ENCODE peak calls at places on chromosomes 11 and 22, in six cellular contexts. H, X, D, W, O and N are unnamed samples.

GRCh38 chr11:76323804-76324203 is 57.1 kb downstream of the THAP12 start:
- DNase-seq in H (no peak), O (no peak), D (no peak), X (no peak), W (no peak), N (no peak)

GRCh38 chr11:18802381-18803257 is 11.0 kb upstream of the PTPN5 start:
- DNase-seq in O (peak; percentile 72), X (peak; percentile 71), H (peak; percentile 72), D (peak; percentile 78), W (peak; percentile 18), N (peak; percentile 85)

GRCh38 chr11:68076371-68077042 is 37.7 kb downstream of the TCIRG1 start:
- DNase-seq in O (no peak), D (no peak), H (no peak), W (no peak), X (no peak), N (no peak)

GRCh38 chr22:44355688-44356070 is 42.9 kb upstream of the SHISAL1 start:
- DNase-seq in O (no peak), H (no peak), D (no peak), X (no peak), W (no peak), N (no peak)

GRCh38 chr11:127458561-127458960 is 458.0 kb upstream of the KIRREL3 start:
- DNase-seq in D (no peak), X (no peak), O (no peak), W (no peak), H (no peak), N (no peak)

GRCh38 chr11:64809781-64810241 is 540 bp downstream of the MEN1 start:
- DNase-seq in W (no peak), D (no peak), O (peak; percentile 72), X (no peak), H (no peak), N (peak; percentile 43)

GRCh38 chr22:46148885-46149492 is 1.3 kb upstream of the PPARA start:
- DNase-seq in W (no peak), H (no peak), O (peak; percentile 57), D (peak; percentile 16), X (no peak), N (no peak)

GRCh38 chr11:67301951-67302516 is 1.3 kb upstream of the SSH3 start:
- DNase-seq in D (peak; percentile 18), X (peak; percentile 68), H (peak; percentile 28), W (no peak), O (peak; percentile 73), N (peak; percentile 75)

GRCh38 chr11:66051371-66051765 is 796 bp upstream of the SF3B2 start:
- DNase-seq in W (no peak), X (no peak), H (no peak), D (no peak), O (no peak), N (no peak)

GRCh38 chr11:134815404-134815803 is 403.4 kb upstream of the B3GAT1 start:
- DNase-seq in H (no peak), X (no peak), W (no peak), D (no peak), O (no peak), N (no peak)

GRCh38 chr11:12801976-12802375 is 127.8 kb downstream of the TEAD1 start:
- DNase-seq in O (no peak), D (no peak), H (no peak), W (no peak), X (no peak), N (no peak)

GRCh38 chr11:12060385-12060980 is 49.9 kb upstream of the MICAL2 start:
- DNase-seq in X (no peak), W (no peak), H (no peak), D (no peak), O (no peak), N (no peak)

GRCh38 chr11:80958414-80958813 is 1517.6 kb upstream of the TENM4 start:
- DNase-seq in O (no peak), D (no peak), X (peak; percentile 1), H (peak; percentile 94), W (peak; percentile 19), N (peak; percentile 58)

GRCh38 chr11:48047616-48048015 is 67.3 kb downstream of the PTPRJ start:
- DNase-seq in O (no peak), D (no peak), W (no peak), H (no peak), X (peak; percentile 76), N (peak; percentile 52)

GRCh38 chr11:87266751-87267150 is 229.0 kb downstream of the TMEM135 start:
- DNase-seq in W (no peak), D (no peak), X (no peak), H (no peak), O (no peak), N (no peak)

GRCh38 chr11:119660166-119660720 is 68.8 kb downstream of the NECTIN1 start:
- DNase-seq in O (no peak), H (no peak), W (no peak), X (no peak), D (no peak), N (no peak)

GRCh38 chr11:8709002-8709672 is 26.5 kb downstream of the RPL27A start:
- DNase-seq in X (peak; percentile 95), O (peak; percentile 53), D (peak; percentile 72), H (peak; percentile 90), W (peak; percentile 96), N (peak; percentile 41)

GRCh38 chr11:6486256-6486655 is 5.0 kb downstream of the TIMM10B start:
- DNase-seq in D (no peak), H (no peak), O (no peak), W (no peak), X (no peak), N (no peak)

GRCh38 chr11:93017821-93018690 is 48.6 kb downstream of the MTNR1B start:
- DNase-seq in D (peak; percentile 70), W (no peak), X (no peak), O (no peak), H (peak; percentile 55), N (no peak)

GRCh38 chr11:134228625-134229024 is 4.2 kb downstream of the VPS26B start:
- DNase-seq in D (no peak), H (no peak), X (no peak), W (peak; percentile 46), O (no peak), N (peak; percentile 80)

GRCh38 chr11:105168457-105168856 is 28.9 kb upstream of the CARD18 start:
- DNase-seq in O (no peak), D (no peak), H (peak; percentile 51), W (no peak), X (peak; percentile 33), N (peak; percentile 38)

GRCh38 chr11:69055598-69056516 is 7.1 kb downstream of the TPCN2 start:
- DNase-seq in H (no peak), X (no peak), D (peak; percentile 41), O (peak; percentile 46), W (no peak), N (no peak)

GRCh38 chr22:34973926-34974325 is 92.0 kb upstream of the ISX start:
- DNase-seq in H (no peak), D (no peak), O (no peak), W (no peak), X (no peak), N (no peak)

GRCh38 chr11:111093061-111093460 is 152.5 kb upstream of the POU2AF2 start:
- DNase-seq in D (no peak), W (no peak), X (no peak), O (no peak), H (no peak), N (no peak)

GRCh38 chr11:22479133-22479690 is 141.0 kb downstream of the SLC17A6 start:
- DNase-seq in D (no peak), W (no peak), H (peak; percentile 57), X (no peak), O (no peak), N (no peak)

GRCh38 chr11:24240496-24240895 is 256.4 kb upstream of the LUZP2 start:
- DNase-seq in H (no peak), O (no peak), X (no peak), D (no peak), W (no peak), N (no peak)
- H3K4me3 ChIP-seq in H (no peak overlapping the region), O (no peak overlapping the region), X (no peak overlapping the region), D (no peak overlapping the region), W (no peak overlapping the region), N (no peak overlapping the region)

GRCh38 chr11:73311394-73311869 is 3.4 kb downstream of the ARHGEF17 start:
- DNase-seq in D (no peak), O (no peak), H (no peak), X (no peak), W (no peak), N (no peak)

GRCh38 chr11:73310661-73311393 is 2.8 kb downstream of the ARHGEF17 start:
- DNase-seq in H (no peak), X (no peak), D (no peak), W (no peak), O (no peak), N (no peak)

GRCh38 chr11:73313652-73314051 is 5.6 kb downstream of the ARHGEF17 start:
- DNase-seq in W (no peak), D (no peak), H (no peak), X (no peak), O (no peak), N (no peak)

GRCh38 chr11:73312806-73313403 is 4.8 kb downstream of the ARHGEF17 start:
- DNase-seq in D (no peak), H (peak; percentile 60), X (peak; percentile 72), O (no peak), W (no peak), N (peak; percentile 70)

DNA sequence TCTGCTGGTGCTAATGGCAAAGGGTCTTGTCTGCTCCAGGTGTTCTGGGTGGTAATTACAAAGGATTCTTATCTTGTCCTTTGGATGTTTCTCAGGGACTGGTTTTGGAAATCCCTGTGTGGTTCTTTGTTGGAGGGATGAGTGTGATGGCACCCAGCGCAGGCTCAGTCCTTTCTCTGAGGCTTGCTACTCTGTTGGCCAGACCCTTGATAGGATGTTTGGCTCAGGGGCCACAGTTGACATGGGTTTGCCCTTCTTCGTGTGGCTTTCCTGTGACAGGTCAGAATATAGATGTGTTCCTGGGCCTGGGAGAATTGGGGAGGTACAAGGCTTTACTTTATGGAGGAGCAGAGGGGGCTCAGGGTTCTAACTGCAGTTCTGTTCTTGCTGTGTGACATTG is 4.0 kb downstream of the ARHGEF17 start:
- DNase-seq in X (no peak), W (no peak), D (no peak), H (no peak), O (no peak), N (no peak)
- H3K4me3 ChIP-seq in X (peak overlapping the region; percentile 47), W (peak overlapping the region; percentile 80), D (no peak overlapping the region), H (peak overlapping the region; percentile 39), O (no peak overlapping the region), N (peak overlapping the region; percentile 85)

GRCh38 chr11:82842019-82842418 is 58.2 kb downstream of the PRCP start:
- DNase-seq in H (no peak), X (no peak), W (no peak), O (no peak), D (no peak), N (no peak)
- H3K4me3 ChIP-seq in H (no peak overlapping the region), X (no peak overlapping the region), W (no peak overlapping the region), O (no peak overlapping the region), D (no peak overlapping the region), N (no peak overlapping the region)

DNA sequence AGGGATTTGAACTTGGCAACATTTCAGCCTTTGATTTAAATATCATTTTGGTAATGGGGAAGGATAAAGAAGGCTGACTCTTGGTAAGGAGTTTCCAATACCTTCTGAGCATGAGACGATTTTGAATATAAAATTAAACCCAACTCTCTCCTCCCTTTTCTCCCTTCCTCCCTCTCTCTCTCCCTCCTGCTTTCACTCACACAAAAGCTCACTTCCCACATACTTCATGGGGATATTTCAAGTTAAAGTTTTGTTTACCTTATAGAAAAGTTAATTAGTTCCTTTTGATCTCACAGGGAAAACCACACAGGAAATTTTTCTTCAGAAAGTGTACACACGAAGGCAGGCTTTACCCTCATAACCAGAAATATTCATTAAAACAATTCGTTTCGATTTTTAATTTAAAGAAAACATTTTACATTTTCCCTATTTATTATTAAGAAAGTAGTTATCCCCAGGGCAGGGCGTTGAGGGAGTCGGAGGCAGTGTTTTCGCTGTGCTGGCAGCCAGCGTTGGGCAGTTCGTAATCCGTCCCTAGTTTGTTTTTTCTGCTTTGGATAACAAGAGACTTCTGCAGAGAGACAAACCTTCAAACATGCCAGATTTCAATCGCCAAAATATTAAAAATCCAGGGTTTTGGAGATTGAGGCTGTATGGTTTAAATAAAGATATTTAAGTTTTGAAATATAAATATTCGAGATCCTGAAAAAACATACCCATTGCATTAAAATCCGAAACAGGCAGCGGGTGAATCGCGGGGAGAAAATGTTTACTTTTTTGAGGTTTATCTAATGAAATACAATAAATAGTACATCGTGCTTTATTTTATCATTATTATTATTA is 25.3 kb upstream of the ALX4 start:
- DNase-seq in W (no peak), O (no peak), D (no peak), X (no peak), H (no peak), N (no peak)
- H3K4me3 ChIP-seq in W (no peak overlapping the region), O (no peak overlapping the region), D (no peak overlapping the region), X (no peak overlapping the region), H (no peak overlapping the region), N (no peak overlapping the region)